ENCODE peak calls at places on chromosomes 4 and X, in seven cellular contexts. P is fibroblast of pulmonary artery, H is AG09309, M is HL-60, Y is kidney, Z is right lobe of liver, J is cardiac fibroblast. A is an unnamed sample.

GRCh38 chr4:77701111-77701510 is 95.5 kb downstream of the CXCL13 start:
- DNase-seq in Y (no peak), H (no peak), P (no peak), M (no peak), J (no peak), Z (no peak), A (no peak)

GRCh38 chr4:3077796-3078195 is 3.3 kb downstream of the HTT start:
- DNase-seq in Y (no peak), H (no peak), P (no peak), M (no peak), Z (no peak), J (no peak), A (peak; percentile 71)

GRCh38 chr4:2545321-2546013 is 9.0 kb downstream of the FAM193A start:
- DNase-seq in M (no peak), Z (no peak), J (no peak), P (no peak), H (no peak), Y (no peak), A (no peak)

GRCh38 chr4:69038582-69038981 is 57.7 kb upstream of the UGT2B7 start:
- DNase-seq in H (no peak), P (peak; percentile 39), Z (no peak), J (peak; percentile 40), Y (no peak), M (no peak), A (no peak)

GRCh38 chrX:76148753-76149152 is 24.1 kb upstream of the PBDC1 start:
- DNase-seq in J (peak; percentile 44), M (peak; percentile 48), Y (no peak), P (peak; percentile 32), H (no peak), Z (no peak), A (peak; percentile 84)

GRCh38 chrX:13151806-13152510 is 107.5 kb upstream of the FAM9C start:
- DNase-seq in Y (no peak), Z (no peak), H (no peak), P (no peak), M (no peak), J (peak; percentile 41), A (no peak)

GRCh38 chr4:1081689-1082040 is 31.7 kb downstream of the RNF212 start:
- DNase-seq in Y (no peak), J (peak; percentile 42), Z (no peak), P (peak; percentile 26), H (no peak), M (no peak), A (no peak)

GRCh38 chr4:5636766-5637670 is 71.3 kb downstream of the EVC2 start:
- DNase-seq in J (no peak), Y (no peak), M (no peak), H (no peak), P (no peak), Z (no peak), A (no peak)

GRCh38 chr4:52939739-52940138 is 77.6 kb downstream of the RASL11B start:
- DNase-seq in Z (peak; percentile 25), M (no peak), J (no peak), Y (no peak), P (no peak), H (no peak), A (no peak)

GRCh38 chr4:122010610-122011009 is 58.8 kb upstream of the TRPC3 start:
- DNase-seq in Z (no peak), J (no peak), Y (no peak), P (peak; percentile 20), H (no peak), M (no peak), A (no peak)

GRCh38 chrX:150088766-150089518 is 150.7 kb upstream of the EOLA2 start:
- DNase-seq in M (no peak), P (no peak), Y (peak; percentile 56), H (no peak), Z (no peak), J (no peak), A (no peak)

GRCh38 chr4:33052241-33052640 is 2332.1 kb downstream of the PCDH7 start:
- DNase-seq in Y (no peak), H (peak; percentile 55), P (no peak), Z (no peak), M (no peak), J (no peak), A (no peak)

DNA sequence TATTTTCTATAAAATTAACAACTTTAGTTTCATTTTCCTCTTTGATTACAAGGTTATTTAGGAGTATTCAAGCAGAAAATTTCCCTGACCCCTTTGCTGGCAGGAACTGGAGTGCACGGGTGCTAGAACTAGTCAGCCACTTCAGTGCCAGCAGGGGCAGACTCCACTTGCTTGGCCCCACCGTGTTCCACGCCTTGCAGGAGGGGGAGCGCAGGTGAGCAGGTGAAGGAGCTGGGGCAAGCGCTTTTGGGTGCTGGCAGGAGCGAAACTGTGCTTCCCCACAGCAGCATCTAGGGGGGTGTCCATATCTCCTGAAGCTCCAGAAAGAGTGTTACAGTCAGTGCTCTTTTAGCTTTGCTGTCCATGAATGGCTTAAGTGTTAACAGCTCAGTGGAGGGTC is 45.5 kb downstream of the MID2 start:
- DNase-seq in Z (no peak), M (no peak), P (no peak), Y (no peak), J (no peak), H (no peak), A (no peak)
- TF ChIP-seq CTCF in Z (no peak), M (no peak), P (no peak), Y (no peak), J (no peak), H (no peak), A (no peak)

GRCh38 chrX:114465689-114466088 is 118.2 kb upstream of the HTR2C start:
- DNase-seq in P (no peak), J (no peak), Y (no peak), Z (no peak), H (no peak), M (no peak), A (no peak)
- H3K4me3 ChIP-seq in P (no peak overlapping the region), J (no peak overlapping the region), Y (no peak overlapping the region), Z (no peak overlapping the region), H (no peak overlapping the region), M (no peak overlapping the region), A (no peak overlapping the region)

GRCh38 chrX:107776649-107777535 is 641 bp upstream of the NCBP2L start:
- DNase-seq in H (peak; percentile 58), Z (peak; percentile 67), P (peak; percentile 95), J (peak; percentile 94), Y (peak; percentile 88), M (peak; percentile 84), A (peak; percentile 86)

GRCh38 chrX:107775000-107775733 is 420 bp downstream of the TSC22D3 start:
- DNase-seq in Y (no peak), Z (no peak), M (no peak), J (no peak), H (no peak), P (no peak), A (no peak)

GRCh38 chrX:107773906-107774435 is 1.6 kb downstream of the TSC22D3 start:
- DNase-seq in H (no peak), Z (no peak), J (no peak), Y (no peak), M (no peak), P (no peak), A (no peak)

GRCh38 chrX:107777536-107777832 is at the start of gene NCBP2L:
- DNase-seq in J (no peak), P (no peak), Y (no peak), Z (no peak), H (no peak), M (no peak), A (no peak)

GRCh38 chrX:107775734-107776511 is at the start of gene TSC22D3:
- DNase-seq in Y (peak; percentile 93), J (peak; percentile 81), Z (peak; percentile 75), H (peak; percentile 1), P (peak; percentile 78), M (peak; percentile 60), A (peak; percentile 87)
- TF ChIP-seq CTCF in Y (no peak), J (peak; percentile 9), Z (no peak), H (peak; percentile 8), P (peak; percentile 9), M (no peak), A (no peak)

DNA sequence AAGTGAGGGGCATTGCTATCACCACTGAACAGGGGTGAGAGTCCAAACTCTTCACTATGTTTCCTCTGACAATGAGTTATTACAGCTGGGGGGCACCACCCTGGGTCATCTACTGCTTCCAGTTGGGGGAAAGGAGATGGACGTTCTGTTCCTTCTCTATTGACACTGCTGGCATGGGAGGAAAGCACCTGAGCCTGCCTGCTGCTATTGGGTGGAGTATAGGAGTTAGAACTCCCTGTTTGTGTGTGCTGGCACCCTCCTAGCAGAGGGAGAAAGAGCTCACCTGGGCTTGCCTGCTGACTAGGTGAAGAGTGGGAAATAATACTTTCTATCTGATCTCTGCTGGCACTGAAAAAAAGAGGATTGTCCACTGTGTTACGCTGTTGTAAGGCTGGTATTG is 163.8 kb downstream of the MSN start:
- DNase-seq in Z (no peak), M (no peak), P (no peak), H (no peak), Y (no peak), J (no peak), A (no peak)
- H3K4me3 ChIP-seq in Z (no peak overlapping the region), M (no peak overlapping the region), P (no peak overlapping the region), H (no peak overlapping the region), Y (no peak overlapping the region), J (no peak overlapping the region), A (no peak overlapping the region)

GRCh38 chrX:124015721-124016120 is 54.2 kb downstream of the STAG2 start:
- DNase-seq in Y (no peak), J (no peak), M (no peak), Z (no peak), P (no peak), H (no peak), A (no peak)

GRCh38 chrX:124023838-124024238 is 62.3 kb downstream of the STAG2 start:
- DNase-seq in H (no peak), Y (no peak), M (no peak), J (no peak), Z (no peak), P (peak; percentile 8), A (no peak)

GRCh38 chrX:124018031-124018430 is 56.5 kb downstream of the STAG2 start:
- DNase-seq in M (no peak), J (peak; percentile 9), Y (no peak), H (no peak), P (peak; percentile 9), Z (no peak), A (no peak)
- TF ChIP-seq CTCF in M (no peak), J (peak; percentile 1), Y (no peak), H (peak; percentile 20), P (no peak), Z (no peak), A (no peak)

DNA sequence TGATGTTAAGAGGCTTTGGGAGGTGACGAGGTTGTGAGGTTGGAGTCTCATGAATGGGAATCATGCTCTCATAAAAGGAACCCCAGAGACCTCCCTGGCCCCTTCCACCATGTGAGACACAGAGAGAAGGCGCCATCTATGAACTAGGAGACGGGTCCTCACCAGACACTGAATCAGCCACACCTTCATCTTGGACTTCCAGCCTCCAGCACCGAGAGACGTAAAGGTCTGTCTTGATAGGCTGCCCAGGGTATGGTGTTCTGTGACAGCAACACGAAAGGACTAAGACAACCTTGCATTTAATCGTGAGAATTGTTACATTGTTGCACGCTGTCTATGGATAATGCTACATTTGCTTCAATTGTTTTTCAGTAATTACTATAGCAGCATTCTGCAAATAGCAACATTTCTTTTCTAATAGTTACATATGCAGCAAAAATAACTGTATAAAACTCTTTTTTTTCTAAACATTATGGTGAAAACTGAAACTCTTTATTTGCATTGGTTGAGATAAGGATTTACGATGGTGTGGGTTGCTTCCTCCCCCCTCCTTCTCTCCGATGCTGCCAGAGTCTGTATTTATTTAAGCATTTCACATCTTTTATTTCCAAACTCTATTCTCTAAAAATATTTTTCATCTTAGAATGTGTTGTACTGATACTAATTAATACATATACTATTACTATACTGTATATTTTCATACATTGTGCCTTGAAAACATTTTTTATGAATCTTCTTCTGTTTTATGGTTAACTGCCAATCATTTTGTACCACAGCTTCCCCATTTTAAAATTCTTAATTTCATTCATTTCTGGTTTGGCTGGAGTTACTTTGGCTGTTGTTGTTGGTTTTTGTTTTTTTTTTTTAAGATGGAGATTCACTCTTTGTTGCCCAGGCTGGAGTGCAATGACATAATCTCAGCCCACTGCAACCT is 26.4 kb upstream of the AKAP17A start:
- DNase-seq in M (no peak), Y (no peak), H (no peak), Z (no peak), P (no peak), J (no peak), A (no peak)
- H3K4me3 ChIP-seq in M (no peak overlapping the region), Y (no peak overlapping the region), H (no peak overlapping the region), Z (no peak overlapping the region), P (no peak overlapping the region), J (no peak overlapping the region), A (no peak overlapping the region)

A was measured in spleen.